ENCODE peak calls at places on chromosomes 6 and 20, in ten cellular contexts. G is tibial nerve, F is GM23248, Y is H9, O is psoas muscle, Q is right cardiac atrium, K is left ventricle myocardium inferior, V is ascending aorta, L is SJSA1, R is fibroblast of lung. S is an unnamed sample. For H3K27me3 and H3K4me1, the result is how much of the 10 kb centered on the place peaks cover.

GRCh38 chr6:15987569-15987968 is 141.3 kb upstream of the MYLIP start:
- DNase-seq in G (no peak), F (no peak), Y (peak), O (no peak), Q (no peak), K (no peak), V (no peak), L (no peak), R (peak), S (no peak)

GRCh38 chr20:57093766-57094165 is 172.7 kb downstream of the BMP7 start:
- DNase-seq in G (no peak), F (no peak), Y (no peak), O (no peak), Q (no peak), K (no peak), V (no peak), L (no peak), R (no peak), S (no peak)

GRCh38 chr20:10658051-10658823 is 15.6 kb downstream of the JAG1 start:
- DNase-seq in G (no peak), F (peak), Y (no peak), O (no peak), Q (no peak), K (no peak), V (no peak), L (no peak), R (no peak), S (peak)

GRCh38 chr6:13868236-13868635 is 53.9 kb upstream of the MCUR1 start:
- DNase-seq in G (no peak), F (no peak), Y (no peak), O (no peak), Q (no peak), K (no peak), V (no peak), L (no peak), R (no peak), S (no peak)

GRCh38 chr20:4795394-4795793 is 73.7 kb downstream of the PRND start:
- DNase-seq in G (peak), F (peak), Y (peak), O (no peak), Q (peak), K (no peak), V (no peak), L (peak), R (peak), S (no peak)

GRCh38 chr6:44285552-44286284 is 15.5 kb downstream of the TMEM151B start:
- DNase-seq in G (no peak), F (peak), Y (no peak), O (no peak), Q (no peak), K (no peak), V (no peak), L (no peak), R (peak), S (no peak)

GRCh38 chr6:157996201-157996712 is 14.6 kb downstream of the SYNJ2 start:
- DNase-seq in G (no peak), F (no peak), Y (no peak), O (no peak), Q (no peak), K (peak), V (no peak), L (no peak), R (no peak), S (no peak)

GRCh38 chr6:68167604-68168003 is 467.5 kb upstream of the ADGRB3 start:
- DNase-seq in G (no peak), F (no peak), Y (no peak), O (no peak), Q (no peak), K (no peak), V (no peak), L (no peak), R (no peak), S (no peak)

GRCh38 chr6:43459535-43459934 is 4.2 kb upstream of the DLK2 start:
- DNase-seq in G (no peak), F (no peak), Y (no peak), O (no peak), Q (no peak), K (no peak), V (no peak), L (no peak), R (no peak), S (no peak)

GRCh38 chr6:145891565-145891964 is 72.6 kb downstream of the SHPRH start:
- DNase-seq in G (no peak), F (peak), Y (no peak), O (no peak), Q (no peak), K (no peak), V (no peak), L (no peak), R (peak), S (no peak)

GRCh38 chr6:10555625-10556309 is 34.6 kb downstream of the GCNT2 start:
- DNase-seq in G (peak), F (peak), Y (peak), O (peak), Q (peak), K (peak), V (no peak), L (peak), R (peak), S (peak)

GRCh38 chr20:58349586-58349985 is 39.4 kb upstream of the VAPB start:
- DNase-seq in G (no peak), F (peak), Y (no peak), O (no peak), Q (no peak), K (no peak), V (no peak), L (peak), R (peak), S (no peak)

GRCh38 chr6:52213127-52213526 is 27.0 kb downstream of the IL17A start:
- DNase-seq in G (no peak), F (no peak), Y (no peak), O (no peak), Q (no peak), K (no peak), V (no peak), L (no peak), R (no peak), S (no peak)

GRCh38 chr20:63461364-63461763 is 11.1 kb downstream of the KCNQ2 start:
- DNase-seq in G (no peak), F (peak), Y (no peak), O (no peak), Q (no peak), K (no peak), V (no peak), L (no peak), R (no peak), S (peak)

GRCh38 chr20:63459070-63459380 is 13.4 kb downstream of the KCNQ2 start:
- DNase-seq in G (no peak), F (no peak), Y (no peak), O (no peak), Q (no peak), K (no peak), V (no peak), L (no peak), R (no peak), S (no peak)

GRCh38 chr20:63463400-63464288 is 8.8 kb downstream of the KCNQ2 start:
- DNase-seq in G (no peak), F (peak), Y (no peak), O (no peak), Q (no peak), K (no peak), V (no peak), L (no peak), R (peak), S (no peak)

GRCh38 chr20:63464289-63464635 is 8.2 kb downstream of the KCNQ2 start:
- DNase-seq in G (no peak), F (no peak), Y (no peak), O (no peak), Q (no peak), K (no peak), V (no peak), L (no peak), R (no peak), S (no peak)

GRCh38 chr20:63462244-63462643 is 10.2 kb downstream of the KCNQ2 start:
- DNase-seq in G (no peak), F (no peak), Y (no peak), O (no peak), Q (no peak), K (no peak), V (no peak), L (no peak), R (no peak), S (no peak)
- H3K27me3 ChIP-seq in G (half or more), F (under half), Y (under half), O (under half), Q (under half), K (half or more), V (under half), L (half or more), R (under half), S (under half)

GRCh38 chr6:33607784-33608161 is 13.3 kb upstream of the ITPR3 start:
- DNase-seq in G (no peak), F (no peak), Y (no peak), O (peak), Q (no peak), K (no peak), V (no peak), L (no peak), R (no peak), S (no peak)

GRCh38 chr6:33602180-33602579 is 18.9 kb upstream of the ITPR3 start:
- DNase-seq in G (no peak), F (no peak), Y (no peak), O (no peak), Q (no peak), K (no peak), V (no peak), L (no peak), R (no peak), S (no peak)

GRCh38 chr6:33606642-33607041 is 14.5 kb upstream of the ITPR3 start:
- DNase-seq in G (no peak), F (no peak), Y (no peak), O (no peak), Q (no peak), K (no peak), V (no peak), L (no peak), R (no peak), S (no peak)

GRCh38 chr6:33607126-33607783 is 13.9 kb upstream of the ITPR3 start:
- DNase-seq in G (no peak), F (no peak), Y (no peak), O (no peak), Q (no peak), K (no peak), V (no peak), L (no peak), R (no peak), S (no peak)

GRCh38 chr6:33604941-33605854 is 15.9 kb upstream of the ITPR3 start:
- DNase-seq in G (no peak), F (no peak), Y (no peak), O (no peak), Q (no peak), K (no peak), V (no peak), L (no peak), R (no peak), S (no peak)
- H3K4me1 ChIP-seq in G (under half), F (under half), Y (under half), O (under half), Q (under half), K (under half), V (under half), L (under half), R (under half), S (under half)

GRCh38 chr6:35208419-35208818 is 5.3 kb upstream of the SCUBE3 start:
- DNase-seq in G (no peak), F (no peak), Y (no peak), O (no peak), Q (no peak), K (no peak), V (no peak), L (no peak), R (no peak), S (no peak)
- H3K27me3 ChIP-seq in G (under half), F (under half), Y (under half), O (under half), Q (under half), K (under half), V (under half), L (under half), R (under half), S (under half)

DNA sequence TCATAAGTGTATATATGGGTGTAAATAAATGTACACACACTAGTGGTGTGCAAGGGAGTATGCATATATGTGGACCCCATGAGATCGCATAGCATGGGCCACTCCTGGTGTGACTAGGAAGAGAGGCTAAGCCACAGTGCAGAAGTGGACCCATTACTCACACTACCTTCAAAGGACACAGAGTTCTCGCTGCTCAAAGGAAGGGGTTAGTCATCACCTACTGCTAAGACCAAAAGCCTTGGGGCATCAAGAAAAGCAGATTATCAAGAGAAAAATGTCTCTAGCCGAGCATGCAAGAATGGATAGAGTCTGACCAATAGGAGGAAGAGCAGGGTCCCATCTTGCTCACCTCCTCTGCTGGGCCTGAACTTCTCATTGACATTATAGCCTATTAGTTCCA is 195.5 kb downstream of the MAFB start:
- DNase-seq in G (no peak), F (peak), Y (no peak), O (no peak), Q (no peak), K (no peak), V (no peak), L (no peak), R (peak), S (no peak)
- H3K4me1 ChIP-seq in G (under half), F (under half), Y (under half), O (under half), Q (under half), K (under half), V (under half), L (under half), R (under half), S (under half)

DNA sequence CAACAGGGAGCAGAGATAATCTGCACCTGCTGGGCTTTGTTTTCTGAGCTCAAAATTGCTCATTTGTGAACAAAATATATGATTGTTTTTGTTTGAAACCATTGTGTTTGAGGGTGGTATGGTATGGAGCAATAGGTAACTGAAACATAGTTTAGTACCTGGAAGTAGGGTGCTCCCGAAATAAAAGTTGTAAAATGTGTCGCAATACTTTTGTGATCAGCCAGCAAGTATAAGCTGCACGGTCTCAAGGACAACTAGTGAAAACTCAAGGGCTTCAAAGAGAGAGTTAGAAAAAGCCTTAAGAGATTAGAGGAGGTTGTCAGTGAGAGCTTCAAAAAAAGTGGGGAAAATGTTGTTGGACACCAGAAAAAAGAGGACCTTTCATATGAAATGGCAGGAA is 579.8 kb upstream of the POU3F2 start:
- DNase-seq in G (no peak), F (no peak), Y (no peak), O (no peak), Q (no peak), K (no peak), V (no peak), L (no peak), R (no peak), S (no peak)
- H3K27me3 ChIP-seq in G (under half), F (under half), Y (under half), O (under half), Q (under half), K (under half), V (under half), L (under half), R (under half), S (under half)

GRCh38 chr20:62195736-62196135 is 12.9 kb downstream of the MTG2 start:
- DNase-seq in G (no peak), F (no peak), Y (no peak), O (no peak), Q (peak), K (no peak), V (no peak), L (no peak), R (no peak), S (no peak)
- H3K4me1 ChIP-seq in G (under half), F (under half), Y (under half), O (under half), Q (under half), K (under half), V (under half), L (under half), R (under half), S (under half)